ENCODE peak calls at places on chromosomes 3 and 15, in four cellular contexts. L is activated naive CD8-positive, alpha-beta T cell treated with anti-CD3 and anti-CD28 coated beads, Interleukin-2, amount 10 ng/mL, durations not matched to agents 7 days and 5 days; S is Calu3; K is activated T-cell treated with anti-CD3 and anti-CD28 coated beads, Interleukin-2, amount 50 U/mL, for 72 hours. U is an unnamed sample.

GRCh38 chr3:29486087-29486486 is 205.2 kb downstream of the RBMS3 start:
- DNase-seq in L (no peak), S (no peak), K (no peak), U (peak; percentile 1)

GRCh38 chr3:42032693-42033349 is 58.3 kb upstream of the TRAK1 start:
- DNase-seq in L (no peak), S (no peak), K (no peak), U (no peak)

GRCh38 chr3:147651107-147651506 is 241.9 kb downstream of the ZIC1 start:
- DNase-seq in L (no peak), S (no peak), K (no peak), U (no peak)

GRCh38 chr3:114646521-114646920 is 352.7 kb downstream of the TIGIT start:
- DNase-seq in L (no peak), S (no peak), K (no peak), U (no peak)

GRCh38 chr3:30311781-30312180 is 294.6 kb upstream of the TGFBR2 start:
- DNase-seq in L (no peak), S (no peak), K (no peak), U (no peak)

GRCh38 chr15:93167291-93167690 is 78.3 kb upstream of the RGMA start:
- DNase-seq in L (no peak), S (no peak), K (no peak), U (no peak)

GRCh38 chr3:110568246-110568645 is 503.4 kb upstream of the NECTIN3 start:
- DNase-seq in L (no peak), S (no peak), K (no peak), U (no peak)

GRCh38 chr3:176041812-176042211 is 1155.5 kb downstream of the TBL1XR1 start:
- DNase-seq in L (no peak), S (no peak), K (no peak), U (no peak)

GRCh38 chr3:46724360-46724890 is 6.8 kb upstream of the PRSS50 start:
- DNase-seq in L (no peak), S (no peak), K (no peak), U (no peak)

GRCh38 chr15:66720206-66721010 is 18.4 kb downstream of the SMAD6 start:
- DNase-seq in L (peak; percentile 56), S (peak; percentile 67), K (peak; percentile 27), U (no peak)

GRCh38 chr3:69250014-69250413 is 127.6 kb upstream of the LMOD3 start:
- DNase-seq in L (no peak), S (peak; percentile 78), K (peak; percentile 75), U (peak; percentile 53)

GRCh38 chr3:21718161-21718765 is 32.7 kb downstream of the ZNF385D start:
- DNase-seq in L (no peak), S (peak; percentile 48), K (no peak), U (no peak)

GRCh38 chr3:33402936-33403335 is 37.3 kb downstream of the UBP1 start:
- DNase-seq in L (no peak), S (no peak), K (no peak), U (no peak)

GRCh38 chr3:94433811-94434210 is 370.9 kb downstream of the NSUN3 start:
- DNase-seq in L (no peak), S (no peak), K (no peak), U (no peak)

U was measured in LNCaP clone FGC.